ENCODE peak calls at places on chromosomes 4 and X, in nine cellular contexts. One of them, this sample, is unnamed.

GRCh38 chr4:79788884-79789283 is 284.1 kb downstream of the ANTXR2 start:
- DNase-seq in hippocampal formation: no peak
- DNase-seq in NCI-H1417: no peak
- DNase-seq in stimulated activated naive CD8-positive, alpha-beta T cell treated with anti-CD3 and anti-CD28 coated beads, Interleukin-15, amount 100 ng/mL, for 72 hours: no peak
- DNase-seq in Caki2: no peak
- DNase-seq in GM04504: no peak
- DNase-seq in B cell: no peak
- DNase-seq in ACHN: no peak
- DNase-seq in GM20000: no peak
- DNase-seq in this sample: no peak

GRCh38 chr4:151806511-151806927 is 45.7 kb upstream of the GATB start:
- DNase-seq in hippocampal formation: no peak
- DNase-seq in NCI-H1417: no peak
- DNase-seq in stimulated activated naive CD8-positive, alpha-beta T cell treated with anti-CD3 and anti-CD28 coated beads, Interleukin-15, amount 100 ng/mL, for 72 hours: no peak
- DNase-seq in Caki2: no peak
- DNase-seq in GM04504: peak
- DNase-seq in B cell: no peak
- DNase-seq in ACHN: peak
- DNase-seq in GM20000: no peak
- DNase-seq in this sample: no peak

GRCh38 chrX:65574356-65574755 is 39.8 kb upstream of the LAS1L start:
- DNase-seq in hippocampal formation: no peak
- DNase-seq in NCI-H1417: no peak
- DNase-seq in stimulated activated naive CD8-positive, alpha-beta T cell treated with anti-CD3 and anti-CD28 coated beads, Interleukin-15, amount 100 ng/mL, for 72 hours: no peak
- DNase-seq in Caki2: no peak
- DNase-seq in GM04504: no peak
- DNase-seq in B cell: no peak
- DNase-seq in ACHN: no peak
- DNase-seq in GM20000: no peak
- DNase-seq in this sample: no peak

GRCh38 chr4:38226170-38226569 is 266.0 kb downstream of the PTTG2 start:
- DNase-seq in hippocampal formation: no peak
- DNase-seq in NCI-H1417: no peak
- DNase-seq in stimulated activated naive CD8-positive, alpha-beta T cell treated with anti-CD3 and anti-CD28 coated beads, Interleukin-15, amount 100 ng/mL, for 72 hours: no peak
- DNase-seq in Caki2: no peak
- DNase-seq in GM04504: no peak
- DNase-seq in B cell: no peak
- DNase-seq in ACHN: no peak
- DNase-seq in GM20000: no peak
- DNase-seq in this sample: no peak

GRCh38 chr4:122100508-122100907 is 51.6 kb upstream of the BLTP1 start:
- DNase-seq in hippocampal formation: no peak
- DNase-seq in NCI-H1417: no peak
- DNase-seq in stimulated activated naive CD8-positive, alpha-beta T cell treated with anti-CD3 and anti-CD28 coated beads, Interleukin-15, amount 100 ng/mL, for 72 hours: no peak
- DNase-seq in Caki2: no peak
- DNase-seq in GM04504: no peak
- DNase-seq in B cell: no peak
- DNase-seq in ACHN: no peak
- DNase-seq in GM20000: no peak
- DNase-seq in this sample: no peak

GRCh38 chrX:125137521-125137920 is 182.2 kb upstream of the TEX13C start:
- DNase-seq in hippocampal formation: no peak
- DNase-seq in NCI-H1417: no peak
- DNase-seq in stimulated activated naive CD8-positive, alpha-beta T cell treated with anti-CD3 and anti-CD28 coated beads, Interleukin-15, amount 100 ng/mL, for 72 hours: no peak
- DNase-seq in Caki2: no peak
- DNase-seq in GM04504: no peak
- DNase-seq in B cell: no peak
- DNase-seq in ACHN: no peak
- DNase-seq in GM20000: no peak
- DNase-seq in this sample: no peak

GRCh38 chr4:170025523-170026252 is 507 bp downstream of the MFAP3L start:
- DNase-seq in hippocampal formation: peak
- DNase-seq in NCI-H1417: no peak
- DNase-seq in stimulated activated naive CD8-positive, alpha-beta T cell treated with anti-CD3 and anti-CD28 coated beads, Interleukin-15, amount 100 ng/mL, for 72 hours: peak
- DNase-seq in Caki2: no peak
- DNase-seq in GM04504: no peak
- DNase-seq in B cell: no peak
- DNase-seq in ACHN: peak
- DNase-seq in GM20000: no peak
- DNase-seq in this sample: no peak

GRCh38 chr4:98341309-98341708 is 80.1 kb downstream of the RAP1GDS1 start:
- DNase-seq in hippocampal formation: no peak
- DNase-seq in NCI-H1417: no peak
- DNase-seq in stimulated activated naive CD8-positive, alpha-beta T cell treated with anti-CD3 and anti-CD28 coated beads, Interleukin-15, amount 100 ng/mL, for 72 hours: no peak
- DNase-seq in Caki2: peak
- DNase-seq in GM04504: no peak
- DNase-seq in B cell: no peak
- DNase-seq in ACHN: peak
- DNase-seq in GM20000: no peak
- DNase-seq in this sample: no peak

GRCh38 chr4:81314196-81314896 is 99.3 kb upstream of the PRKG2 start:
- DNase-seq in hippocampal formation: no peak
- DNase-seq in NCI-H1417: peak
- DNase-seq in stimulated activated naive CD8-positive, alpha-beta T cell treated with anti-CD3 and anti-CD28 coated beads, Interleukin-15, amount 100 ng/mL, for 72 hours: no peak
- DNase-seq in Caki2: peak
- DNase-seq in GM04504: peak
- DNase-seq in B cell: no peak
- DNase-seq in ACHN: peak
- DNase-seq in GM20000: no peak
- DNase-seq in this sample: no peak

GRCh38 chrX:101685923-101686322 is 26.3 kb upstream of the ARMCX2 start:
- DNase-seq in hippocampal formation: no peak
- DNase-seq in NCI-H1417: no peak
- DNase-seq in stimulated activated naive CD8-positive, alpha-beta T cell treated with anti-CD3 and anti-CD28 coated beads, Interleukin-15, amount 100 ng/mL, for 72 hours: no peak
- DNase-seq in Caki2: no peak
- DNase-seq in GM04504: no peak
- DNase-seq in B cell: no peak
- DNase-seq in ACHN: no peak
- DNase-seq in GM20000: no peak
- DNase-seq in this sample: no peak

GRCh38 chr4:143773998-143774898 is 73.8 kb upstream of the FREM3 start:
- DNase-seq in hippocampal formation: no peak
- DNase-seq in NCI-H1417: peak
- DNase-seq in stimulated activated naive CD8-positive, alpha-beta T cell treated with anti-CD3 and anti-CD28 coated beads, Interleukin-15, amount 100 ng/mL, for 72 hours: peak
- DNase-seq in Caki2: peak
- DNase-seq in GM04504: peak
- DNase-seq in B cell: peak
- DNase-seq in ACHN: peak
- DNase-seq in GM20000: peak
- DNase-seq in this sample: peak

GRCh38 chrX:73127700-73128241 is 48.5 kb upstream of the PABPC1L2A start:
- DNase-seq in hippocampal formation: no peak
- DNase-seq in NCI-H1417: no peak
- DNase-seq in stimulated activated naive CD8-positive, alpha-beta T cell treated with anti-CD3 and anti-CD28 coated beads, Interleukin-15, amount 100 ng/mL, for 72 hours: peak
- DNase-seq in Caki2: no peak
- DNase-seq in GM04504: no peak
- DNase-seq in B cell: no peak
- DNase-seq in ACHN: no peak
- DNase-seq in GM20000: no peak
- DNase-seq in this sample: no peak

GRCh38 chr4:182939680-182940079 is 22.5 kb upstream of the DCTD start:
- DNase-seq in hippocampal formation: no peak
- DNase-seq in NCI-H1417: no peak
- DNase-seq in stimulated activated naive CD8-positive, alpha-beta T cell treated with anti-CD3 and anti-CD28 coated beads, Interleukin-15, amount 100 ng/mL, for 72 hours: no peak
- DNase-seq in Caki2: no peak
- DNase-seq in GM04504: no peak
- DNase-seq in B cell: no peak
- DNase-seq in ACHN: no peak
- DNase-seq in GM20000: no peak
- DNase-seq in this sample: no peak

This sample was measured in germinal center.